ENCODE peak calls at places on chromosomes 4 and X, in six cellular contexts. One of them, this sample, is unnamed.

GRCh38 chr4:19850909-19851308 is 400.8 kb upstream of the SLIT2 start:
- DNase-seq in Peyer's patch: no peak
- DNase-seq in body of pancreas: no peak
- DNase-seq in GM23248: peak; percentile 93
- DNase-seq in aorta: no peak
- DNase-seq in tibial nerve: no peak
- DNase-seq in this sample: no peak

GRCh38 chrX:37745354-37745753 is 34.5 kb upstream of the CYBB start:
- DNase-seq in GM23248: peak; percentile 61
- DNase-seq in Peyer's patch: peak; percentile 86
- DNase-seq in body of pancreas: peak; percentile 67
- DNase-seq in tibial nerve: peak; percentile 41
- DNase-seq in aorta: peak; percentile 89
- DNase-seq in this sample: peak; percentile 49

GRCh38 chr4:98929341-98930267 is 671 bp upstream of the EIF4E start:
- DNase-seq in aorta: peak; percentile 90
- DNase-seq in tibial nerve: no peak
- DNase-seq in Peyer's patch: peak; percentile 53
- DNase-seq in GM23248: peak; percentile 99
- DNase-seq in body of pancreas: peak; percentile 76
- DNase-seq in this sample: peak; percentile 53

GRCh38 chr4:8836664-8837171 is 34.9 kb downstream of the HMX1 start:
- DNase-seq in tibial nerve: peak; percentile 10
- DNase-seq in Peyer's patch: no peak
- DNase-seq in GM23248: no peak
- DNase-seq in body of pancreas: no peak
- DNase-seq in aorta: peak; percentile 53
- DNase-seq in this sample: no peak

GRCh38 chr4:37767546-37767945 is 58.9 kb upstream of the PGM2 start:
- DNase-seq in body of pancreas: peak; percentile 83
- DNase-seq in Peyer's patch: no peak
- DNase-seq in GM23248: peak; percentile 32
- DNase-seq in aorta: peak; percentile 84
- DNase-seq in tibial nerve: peak; percentile 42
- DNase-seq in this sample: peak; percentile 78

GRCh38 chrX:125444659-125445058 is 125.0 kb downstream of the TEX13C start:
- DNase-seq in aorta: no peak
- DNase-seq in GM23248: no peak
- DNase-seq in tibial nerve: no peak
- DNase-seq in body of pancreas: no peak
- DNase-seq in Peyer's patch: no peak
- DNase-seq in this sample: no peak

GRCh38 chrX:105462191-105462590 is 241.7 kb upstream of the TEX13A start:
- DNase-seq in Peyer's patch: no peak
- DNase-seq in GM23248: no peak
- DNase-seq in aorta: no peak
- DNase-seq in body of pancreas: no peak
- DNase-seq in tibial nerve: no peak
- DNase-seq in this sample: no peak

GRCh38 chr4:82469776-82470345 is 39.5 kb downstream of the ENOPH1 start:
- DNase-seq in aorta: no peak
- DNase-seq in body of pancreas: no peak
- DNase-seq in Peyer's patch: no peak
- DNase-seq in GM23248: peak; percentile 80
- DNase-seq in tibial nerve: no peak
- DNase-seq in this sample: no peak

GRCh38 chr4:38034986-38035882 is 75.0 kb downstream of the PTTG2 start:
- DNase-seq in aorta: no peak
- DNase-seq in Peyer's patch: peak; percentile 24
- DNase-seq in GM23248: peak; percentile 76
- DNase-seq in body of pancreas: peak; percentile 74
- DNase-seq in tibial nerve: no peak
- DNase-seq in this sample: peak; percentile 56

GRCh38 chrX:39857780-39858179 is 240.0 kb downstream of the BCOR start:
- DNase-seq in Peyer's patch: no peak
- DNase-seq in GM23248: no peak
- DNase-seq in body of pancreas: no peak
- DNase-seq in tibial nerve: no peak
- DNase-seq in aorta: no peak
- DNase-seq in this sample: no peak

GRCh38 chr4:155413451-155413850 is 36.7 kb upstream of the MAP9 start:
- DNase-seq in tibial nerve: no peak
- DNase-seq in Peyer's patch: no peak
- DNase-seq in aorta: no peak
- DNase-seq in GM23248: no peak
- DNase-seq in body of pancreas: no peak
- DNase-seq in this sample: no peak

GRCh38 chr4:150265806-150266205 is 187.6 kb downstream of the DCLK2 start:
- DNase-seq in tibial nerve: no peak
- DNase-seq in Peyer's patch: no peak
- DNase-seq in GM23248: no peak
- DNase-seq in body of pancreas: no peak
- DNase-seq in aorta: no peak
- DNase-seq in this sample: no peak

GRCh38 chrX:38045697-38046096 is 39.3 kb downstream of the SYTL5 start:
- DNase-seq in Peyer's patch: no peak
- DNase-seq in aorta: no peak
- DNase-seq in GM23248: no peak
- DNase-seq in tibial nerve: no peak
- DNase-seq in body of pancreas: peak; percentile 18
- DNase-seq in this sample: no peak

GRCh38 chrX:139204903-139205667 is 325.5 kb upstream of the F9 start:
- DNase-seq in GM23248: peak; percentile 63
- DNase-seq in aorta: peak; percentile 75
- DNase-seq in tibial nerve: no peak
- DNase-seq in body of pancreas: peak; percentile 45
- DNase-seq in Peyer's patch: no peak
- DNase-seq in this sample: no peak

GRCh38 chrX:20729421-20729820 is 462.7 kb upstream of the RPS6KA3 start:
- DNase-seq in Peyer's patch: no peak
- DNase-seq in body of pancreas: no peak
- DNase-seq in tibial nerve: no peak
- DNase-seq in GM23248: peak; percentile 73
- DNase-seq in aorta: no peak
- DNase-seq in this sample: no peak

GRCh38 chrX:120790118-120790517 is 85.5 kb downstream of the CT47B1 start:
- DNase-seq in body of pancreas: peak; percentile 47
- DNase-seq in tibial nerve: no peak
- DNase-seq in Peyer's patch: no peak
- DNase-seq in aorta: no peak
- DNase-seq in GM23248: peak; percentile 79
- DNase-seq in this sample: peak; percentile 43

GRCh38 chr4:153755186-153755585 is 4.6 kb downstream of the RNF175 start:
- DNase-seq in body of pancreas: no peak
- DNase-seq in aorta: no peak
- DNase-seq in tibial nerve: no peak
- DNase-seq in GM23248: no peak
- DNase-seq in Peyer's patch: no peak
- DNase-seq in this sample: no peak

GRCh38 chr4:127686656-127687055 is 43.5 kb upstream of the SLC25A31 start:
- DNase-seq in aorta: no peak
- DNase-seq in Peyer's patch: no peak
- DNase-seq in tibial nerve: no peak
- DNase-seq in GM23248: peak; percentile 11
- DNase-seq in body of pancreas: no peak
- DNase-seq in this sample: no peak

GRCh38 chrX:112760697-112761096 is 79.9 kb downstream of the AMOT start:
- DNase-seq in Peyer's patch: no peak
- DNase-seq in body of pancreas: no peak
- DNase-seq in GM23248: peak; percentile 10
- DNase-seq in tibial nerve: no peak
- DNase-seq in aorta: no peak
- DNase-seq in this sample: no peak

GRCh38 chr4:96347582-96347981 is 507.7 kb downstream of the PDHA2 start:
- DNase-seq in Peyer's patch: no peak
- DNase-seq in tibial nerve: no peak
- DNase-seq in GM23248: no peak
- DNase-seq in body of pancreas: no peak
- DNase-seq in aorta: no peak
- DNase-seq in this sample: no peak

GRCh38 chr4:10364194-10364593 is 93.0 kb downstream of the ZNF518B start:
- DNase-seq in aorta: no peak
- DNase-seq in tibial nerve: no peak
- DNase-seq in body of pancreas: no peak
- DNase-seq in Peyer's patch: no peak
- DNase-seq in GM23248: no peak
- DNase-seq in this sample: no peak

GRCh38 chr4:5893013-5893580 is at the start of gene CRMP1:
- DNase-seq in Peyer's patch: no peak
- DNase-seq in body of pancreas: no peak
- DNase-seq in aorta: no peak
- DNase-seq in GM23248: peak; percentile 32
- DNase-seq in tibial nerve: no peak
- DNase-seq in this sample: no peak

GRCh38 chr4:181261279-181261678 is 981.9 kb upstream of the TENM3 start:
- DNase-seq in tibial nerve: no peak
- DNase-seq in Peyer's patch: no peak
- DNase-seq in GM23248: no peak
- DNase-seq in body of pancreas: no peak
- DNase-seq in aorta: no peak
- DNase-seq in this sample: no peak

GRCh38 chr4:5772528-5773270 is 61.7 kb downstream of the EVC start:
- DNase-seq in Peyer's patch: no peak
- DNase-seq in aorta: no peak
- DNase-seq in GM23248: no peak
- DNase-seq in body of pancreas: no peak
- DNase-seq in tibial nerve: no peak
- DNase-seq in this sample: no peak

GRCh38 chr4:56426273-56426672 is 9.1 kb downstream of the PPAT start:
- DNase-seq in aorta: no peak
- DNase-seq in body of pancreas: no peak
- DNase-seq in GM23248: no peak
- DNase-seq in Peyer's patch: no peak
- DNase-seq in tibial nerve: no peak
- DNase-seq in this sample: no peak

DNA sequence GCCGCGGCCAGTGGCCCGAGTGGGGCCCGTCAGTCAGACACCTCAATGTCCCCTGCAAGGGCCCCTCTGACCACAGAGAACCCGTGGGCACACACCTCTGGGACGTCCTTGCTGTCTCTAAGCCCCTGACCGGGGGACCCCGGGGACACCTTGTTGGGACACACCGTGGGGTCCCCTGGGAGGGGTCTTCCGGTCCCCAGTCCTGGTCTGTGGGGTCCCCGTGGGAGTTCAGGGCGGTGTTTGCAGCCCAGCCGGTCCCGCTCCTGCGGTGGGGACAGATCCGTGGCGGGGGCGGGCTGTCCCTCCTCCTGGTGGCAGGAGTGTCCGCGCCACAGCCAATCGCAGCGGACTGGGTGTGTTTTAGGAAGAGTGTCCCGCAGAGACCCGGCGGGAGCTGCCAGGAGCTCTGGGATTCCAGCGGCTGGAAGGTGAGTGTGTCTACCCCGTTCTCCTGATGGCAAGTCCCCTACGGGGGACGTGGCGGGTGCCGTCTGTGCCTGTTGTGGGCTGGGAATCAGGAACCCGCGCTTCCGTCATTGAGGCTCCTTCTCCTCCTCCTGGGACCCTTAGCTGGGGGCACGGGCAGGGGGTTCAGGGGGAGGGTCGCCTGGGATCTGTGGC is 5.1 kb upstream of the PLCXD1 start:
- DNase-seq in Peyer's patch: peak; percentile 60
- DNase-seq in tibial nerve: peak; percentile 59
- DNase-seq in GM23248: peak; percentile 70
- DNase-seq in aorta: peak; percentile 88
- DNase-seq in body of pancreas: peak; percentile 91
- DNase-seq in this sample: peak; percentile 74
- H3K27ac ChIP-seq in Peyer's patch: peak overlapping the region; percentile 51
- H3K27ac ChIP-seq in tibial nerve: peak overlapping the region; percentile 65
- H3K27ac ChIP-seq in GM23248: no peak overlapping the region
- H3K27ac ChIP-seq in aorta: no peak overlapping the region
- H3K27ac ChIP-seq in body of pancreas: peak overlapping the region; percentile 40
- H3K27ac ChIP-seq in this sample: peak overlapping the region; percentile 66

GRCh38 chr4:2489081-2489805 is 20.3 kb downstream of the RNF4 start:
- DNase-seq in body of pancreas: no peak
- DNase-seq in Peyer's patch: no peak
- DNase-seq in aorta: peak; percentile 55
- DNase-seq in tibial nerve: no peak
- DNase-seq in GM23248: no peak
- DNase-seq in this sample: no peak
- H3K27ac ChIP-seq in body of pancreas: no peak overlapping the region
- H3K27ac ChIP-seq in Peyer's patch: no peak overlapping the region
- H3K27ac ChIP-seq in aorta: no peak overlapping the region
- H3K27ac ChIP-seq in tibial nerve: peak overlapping the region; percentile 9
- H3K27ac ChIP-seq in GM23248: peak overlapping the region; percentile 92
- H3K27ac ChIP-seq in this sample: no peak overlapping the region

GRCh38 chr4:88567591-88567990 is 24.7 kb upstream of the HERC3 start:
- DNase-seq in GM23248: peak; percentile 12
- DNase-seq in aorta: no peak
- DNase-seq in body of pancreas: no peak
- DNase-seq in Peyer's patch: no peak
- DNase-seq in tibial nerve: no peak
- DNase-seq in this sample: no peak
- H3K27ac ChIP-seq in GM23248: no peak overlapping the region
- H3K27ac ChIP-seq in aorta: no peak overlapping the region
- H3K27ac ChIP-seq in body of pancreas: no peak overlapping the region
- H3K27ac ChIP-seq in Peyer's patch: no peak overlapping the region
- H3K27ac ChIP-seq in tibial nerve: no peak overlapping the region
- H3K27ac ChIP-seq in this sample: no peak overlapping the region

DNA sequence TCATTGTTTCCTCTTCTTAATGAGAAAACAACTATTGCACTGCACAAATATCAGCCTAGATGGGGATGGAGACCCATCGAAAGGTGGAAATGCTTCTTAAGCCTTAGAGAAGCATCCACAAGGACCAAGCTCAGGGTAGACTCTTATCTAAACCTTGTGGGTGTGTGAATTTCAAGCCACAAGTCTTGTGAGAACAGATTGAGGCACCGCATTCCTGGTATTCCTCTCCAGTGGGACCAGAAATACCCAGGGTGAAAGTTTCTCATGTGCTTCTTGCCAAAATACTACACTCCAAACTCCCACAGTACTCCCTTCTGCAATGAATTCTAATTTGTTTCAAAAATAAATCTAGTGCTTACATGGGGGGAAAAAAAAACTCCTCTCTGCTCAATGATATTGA is 375.6 kb downstream of the PDGFC start:
- DNase-seq in Peyer's patch: no peak
- DNase-seq in GM23248: no peak
- DNase-seq in body of pancreas: no peak
- DNase-seq in aorta: no peak
- DNase-seq in tibial nerve: no peak
- DNase-seq in this sample: no peak
- H3K27ac ChIP-seq in Peyer's patch: no peak overlapping the region
- H3K27ac ChIP-seq in GM23248: no peak overlapping the region
- H3K27ac ChIP-seq in body of pancreas: no peak overlapping the region
- H3K27ac ChIP-seq in aorta: no peak overlapping the region
- H3K27ac ChIP-seq in tibial nerve: no peak overlapping the region
- H3K27ac ChIP-seq in this sample: no peak overlapping the region

This sample was measured in HL-60.